ENCODE peak calls at places on chromosomes 7 and 10, in seven cellular contexts. One of them, this sample, is unnamed.

GRCh38 chr10:89601728-89602361 is 43.2 kb downstream of the PANK1 start:
- DNase-seq in HEK293T: no peak
- DNase-seq in effector CD4-positive, alpha-beta T cell: no peak
- DNase-seq in stimulated activated CD8-positive, alpha-beta memory T cell treated with anti-CD3 and anti-CD28 coated beads, Interleukin-7, amount 100 ng/mL, for 4 hours: no peak
- DNase-seq in fibroblast of mammary gland: no peak
- DNase-seq in A549: no peak
- DNase-seq in CD4-positive, alpha-beta T cell: no peak
- DNase-seq in this sample: no peak

GRCh38 chr7:124922200-124922599 is 7.4 kb downstream of the POT1 start:
- DNase-seq in HEK293T: no peak
- DNase-seq in effector CD4-positive, alpha-beta T cell: no peak
- DNase-seq in stimulated activated CD8-positive, alpha-beta memory T cell treated with anti-CD3 and anti-CD28 coated beads, Interleukin-7, amount 100 ng/mL, for 4 hours: no peak
- DNase-seq in fibroblast of mammary gland: no peak
- DNase-seq in A549: no peak
- DNase-seq in CD4-positive, alpha-beta T cell: no peak
- DNase-seq in this sample: no peak

GRCh38 chr10:22226599-22226998 is 8.8 kb upstream of the EBLN1 start:
- DNase-seq in HEK293T: no peak
- DNase-seq in effector CD4-positive, alpha-beta T cell: no peak
- DNase-seq in stimulated activated CD8-positive, alpha-beta memory T cell treated with anti-CD3 and anti-CD28 coated beads, Interleukin-7, amount 100 ng/mL, for 4 hours: no peak
- DNase-seq in fibroblast of mammary gland: no peak
- DNase-seq in A549: no peak
- DNase-seq in CD4-positive, alpha-beta T cell: no peak
- DNase-seq in this sample: no peak

GRCh38 chr10:10222288-10222945 is 795.3 kb upstream of the CELF2 start:
- DNase-seq in HEK293T: no peak
- DNase-seq in effector CD4-positive, alpha-beta T cell: no peak
- DNase-seq in stimulated activated CD8-positive, alpha-beta memory T cell treated with anti-CD3 and anti-CD28 coated beads, Interleukin-7, amount 100 ng/mL, for 4 hours: no peak
- DNase-seq in fibroblast of mammary gland: peak; percentile 55
- DNase-seq in A549: no peak
- DNase-seq in CD4-positive, alpha-beta T cell: no peak
- DNase-seq in this sample: no peak

GRCh38 chr7:140810830-140811556 is 113.7 kb downstream of the BRAF start:
- DNase-seq in HEK293T: peak; percentile 69
- DNase-seq in effector CD4-positive, alpha-beta T cell: peak; percentile 61
- DNase-seq in stimulated activated CD8-positive, alpha-beta memory T cell treated with anti-CD3 and anti-CD28 coated beads, Interleukin-7, amount 100 ng/mL, for 4 hours: peak; percentile 8
- DNase-seq in fibroblast of mammary gland: peak; percentile 75
- DNase-seq in A549: peak; percentile 52
- DNase-seq in CD4-positive, alpha-beta T cell: peak; percentile 30
- DNase-seq in this sample: no peak

GRCh38 chr10:98020784-98021183 is 9.6 kb downstream of the CRTAC1 start:
- DNase-seq in HEK293T: no peak
- DNase-seq in effector CD4-positive, alpha-beta T cell: no peak
- DNase-seq in stimulated activated CD8-positive, alpha-beta memory T cell treated with anti-CD3 and anti-CD28 coated beads, Interleukin-7, amount 100 ng/mL, for 4 hours: no peak
- DNase-seq in fibroblast of mammary gland: no peak
- DNase-seq in A549: no peak
- DNase-seq in CD4-positive, alpha-beta T cell: no peak
- DNase-seq in this sample: no peak

GRCh38 chr7:151993977-151994676 is 31.3 kb upstream of the GALNT11 start:
- DNase-seq in HEK293T: no peak
- DNase-seq in effector CD4-positive, alpha-beta T cell: no peak
- DNase-seq in stimulated activated CD8-positive, alpha-beta memory T cell treated with anti-CD3 and anti-CD28 coated beads, Interleukin-7, amount 100 ng/mL, for 4 hours: no peak
- DNase-seq in fibroblast of mammary gland: peak; percentile 14
- DNase-seq in A549: no peak
- DNase-seq in CD4-positive, alpha-beta T cell: no peak
- DNase-seq in this sample: no peak

GRCh38 chr7:47337531-47337930 is 244.4 kb downstream of the TNS3 start:
- DNase-seq in HEK293T: no peak
- DNase-seq in effector CD4-positive, alpha-beta T cell: no peak
- DNase-seq in stimulated activated CD8-positive, alpha-beta memory T cell treated with anti-CD3 and anti-CD28 coated beads, Interleukin-7, amount 100 ng/mL, for 4 hours: no peak
- DNase-seq in fibroblast of mammary gland: peak; percentile 20
- DNase-seq in A549: no peak
- DNase-seq in CD4-positive, alpha-beta T cell: no peak
- DNase-seq in this sample: no peak

GRCh38 chr7:5424689-5425506 is 1.3 kb upstream of the TNRC18 start:
- DNase-seq in HEK293T: no peak
- DNase-seq in effector CD4-positive, alpha-beta T cell: no peak
- DNase-seq in stimulated activated CD8-positive, alpha-beta memory T cell treated with anti-CD3 and anti-CD28 coated beads, Interleukin-7, amount 100 ng/mL, for 4 hours: no peak
- DNase-seq in fibroblast of mammary gland: peak; percentile 47
- DNase-seq in A549: no peak
- DNase-seq in CD4-positive, alpha-beta T cell: no peak
- DNase-seq in this sample: peak; percentile 72

GRCh38 chr7:110317699-110318265 is 773.1 kb upstream of the LRRN3 start:
- DNase-seq in HEK293T: no peak
- DNase-seq in effector CD4-positive, alpha-beta T cell: no peak
- DNase-seq in stimulated activated CD8-positive, alpha-beta memory T cell treated with anti-CD3 and anti-CD28 coated beads, Interleukin-7, amount 100 ng/mL, for 4 hours: no peak
- DNase-seq in fibroblast of mammary gland: no peak
- DNase-seq in A549: no peak
- DNase-seq in CD4-positive, alpha-beta T cell: no peak
- DNase-seq in this sample: no peak

GRCh38 chr7:111091623-111092370 is 870 bp downstream of the LRRN3 start:
- DNase-seq in HEK293T: no peak
- DNase-seq in effector CD4-positive, alpha-beta T cell: no peak
- DNase-seq in stimulated activated CD8-positive, alpha-beta memory T cell treated with anti-CD3 and anti-CD28 coated beads, Interleukin-7, amount 100 ng/mL, for 4 hours: no peak
- DNase-seq in fibroblast of mammary gland: no peak
- DNase-seq in A549: no peak
- DNase-seq in CD4-positive, alpha-beta T cell: no peak
- DNase-seq in this sample: no peak

This sample was measured in lower lobe of right lung.